ENCODE peak calls at places on chromosome X, in seven cellular contexts. Q, Y, D, T, U, X and C are unnamed samples.

GRCh38 chrX:29496636-29497180 is 718.7 kb upstream of the MAGEB2 start:
- DNase-seq in Q (no peak), Y (no peak), D (no peak), T (no peak), U (no peak), X (no peak), C (no peak)

GRCh38 chrX:104913348-104913747 is 307.1 kb downstream of the TEX13A start:
- DNase-seq in Q (peak; percentile 13), Y (no peak), D (no peak), T (no peak), U (no peak), X (peak; percentile 0), C (peak; percentile 5)

GRCh38 chrX:136584545-136584944 is 52.5 kb downstream of the VGLL1 start:
- DNase-seq in Q (no peak), Y (no peak), D (no peak), T (no peak), U (no peak), X (no peak), C (no peak)

GRCh38 chrX:68647156-68647957 is at the start of gene STARD8:
- DNase-seq in Q (peak; percentile 72), Y (no peak), D (peak; percentile 15), T (peak; percentile 62), U (no peak), X (peak; percentile 53), C (no peak)

GRCh38 chrX:43559643-43560042 is 96.5 kb upstream of the MAOA start:
- DNase-seq in Q (peak; percentile 25), Y (peak; percentile 17), D (peak; percentile 31), T (peak; percentile 44), U (peak; percentile 11), X (peak; percentile 20), C (peak; percentile 64)

GRCh38 chrX:48945517-48946348 is 11.7 kb downstream of the OTUD5 start:
- DNase-seq in Q (peak; percentile 68), Y (peak; percentile 46), D (peak; percentile 29), T (peak; percentile 54), U (peak; percentile 66), X (peak; percentile 72), C (peak; percentile 49)

GRCh38 chrX:46782034-46782433 is 23.1 kb upstream of the SLC9A7 start:
- DNase-seq in Q (no peak), Y (no peak), D (no peak), T (no peak), U (no peak), X (no peak), C (no peak)

GRCh38 chrX:68686684-68687045 is 39.2 kb downstream of the STARD8 start:
- DNase-seq in Q (peak; percentile 22), Y (peak; percentile 30), D (peak; percentile 25), T (peak; percentile 57), U (no peak), X (peak; percentile 74), C (no peak)

GRCh38 chrX:34562006-34562405 is 95.1 kb downstream of the TMEM47 start:
- DNase-seq in Q (peak; percentile 2), Y (no peak), D (no peak), T (no peak), U (no peak), X (no peak), C (no peak)

GRCh38 chrX:31293409-31293808 is 221.6 kb upstream of the FTHL17 start:
- DNase-seq in Q (no peak), Y (no peak), D (no peak), T (no peak), U (no peak), X (no peak), C (peak; percentile 9)

GRCh38 chrX:50988649-50989048 is 78.1 kb downstream of the BMP15 start:
- DNase-seq in Q (peak; percentile 53), Y (no peak), D (peak; percentile 3), T (no peak), U (peak; percentile 10), X (peak; percentile 15), C (peak; percentile 22)

GRCh38 chrX:14028473-14028872 is 1.2 kb downstream of the GEMIN8 start:
- DNase-seq in Q (no peak), Y (no peak), D (no peak), T (no peak), U (no peak), X (no peak), C (no peak)

DNA sequence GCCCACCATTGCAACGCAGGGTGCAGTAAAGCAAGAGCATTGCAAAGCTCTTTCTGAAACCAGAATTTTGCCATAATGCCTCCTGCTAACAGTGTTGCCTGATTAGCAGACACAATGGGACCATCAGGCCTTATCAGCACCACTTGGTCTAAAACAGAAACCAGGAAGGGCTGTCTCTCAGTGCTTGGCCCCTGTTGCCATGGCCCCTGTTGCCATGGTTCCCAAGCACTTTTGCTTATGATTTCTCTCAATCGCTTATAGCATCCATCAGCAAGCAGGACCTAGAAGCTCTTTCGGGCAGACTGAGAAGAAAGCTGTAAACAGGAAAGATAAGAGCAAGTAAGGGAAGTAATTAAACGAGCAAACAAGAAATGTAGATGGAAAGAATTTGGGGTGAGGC is 36.8 kb downstream of the RTL5 start:
- DNase-seq in Q (no peak), Y (no peak), D (peak; percentile 72), T (peak; percentile 60), U (peak; percentile 81), X (peak; percentile 44), C (peak; percentile 25)
- H3K36me3 ChIP-seq in Q (no peaks in the 10 kb centered on the region), Y (no peaks in the 10 kb centered on the region), D (no peaks in the 10 kb centered on the region), T (no peaks in the 10 kb centered on the region), U (no peaks in the 10 kb centered on the region), X (no peaks in the 10 kb centered on the region), C (no peaks in the 10 kb centered on the region)

GRCh38 chrX:78957768-78958130 is 12.6 kb downstream of the P2RY10 start:
- DNase-seq in Q (no peak), Y (no peak), D (no peak), T (no peak), U (no peak), X (no peak), C (no peak)
- H3K4me3 ChIP-seq in Q (no peak overlapping the region), Y (no peak overlapping the region), D (no peak overlapping the region), T (no peak overlapping the region), U (no peak overlapping the region), X (no peak overlapping the region), C (no peak overlapping the region)

GRCh38 chrX:72273718-72274117 is 3.3 kb downstream of the RPS4X start:
- DNase-seq in Q (no peak), Y (no peak), D (no peak), T (no peak), U (no peak), X (no peak), C (no peak)
- H3K4me1 ChIP-seq in Q (peaks cover 47% of the 10 kb centered on the region), Y (peaks cover 16% of the 10 kb centered on the region), D (peaks cover 8% of the 10 kb centered on the region), T (no peaks in the 10 kb centered on the region), U (peaks cover 44% of the 10 kb centered on the region), X (peaks cover 11% of the 10 kb centered on the region), C (no peaks in the 10 kb centered on the region)

DNA sequence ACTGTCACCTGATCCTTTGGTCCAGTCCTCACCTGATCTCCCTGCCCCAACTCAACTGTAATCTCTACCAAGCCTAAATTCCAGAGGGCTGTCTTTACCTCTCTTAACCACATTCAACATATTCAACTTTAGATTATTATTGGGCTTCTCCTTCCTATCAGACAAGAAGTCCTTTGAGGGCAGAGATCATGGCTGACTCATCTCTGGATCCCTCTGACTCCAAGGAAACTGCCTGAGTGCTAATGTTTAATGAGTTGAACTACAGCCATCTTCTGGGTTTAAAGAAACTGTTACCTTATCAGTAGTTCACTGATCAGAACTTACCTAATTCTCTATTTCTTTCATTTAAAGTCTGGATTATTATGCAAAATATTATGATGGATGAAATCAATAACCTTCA is 135.7 kb downstream of the GPC3 start:
- DNase-seq in Q (no peak), Y (no peak), D (no peak), T (no peak), U (no peak), X (no peak), C (peak; percentile 56)
- H3K36me3 ChIP-seq in Q (no peaks in the 10 kb centered on the region), Y (no peaks in the 10 kb centered on the region), D (no peaks in the 10 kb centered on the region), T (no peaks in the 10 kb centered on the region), U (no peaks in the 10 kb centered on the region), X (no peaks in the 10 kb centered on the region), C (no peaks in the 10 kb centered on the region)

GRCh38 chrX:42143866-42144592 is 220.7 kb upstream of the CASK start:
- DNase-seq in Q (no peak), Y (no peak), D (no peak), T (no peak), U (no peak), X (peak; percentile 0), C (no peak)
- H3K4me3 ChIP-seq in Q (no peak overlapping the region), Y (no peak overlapping the region), D (no peak overlapping the region), T (no peak overlapping the region), U (no peak overlapping the region), X (no peak overlapping the region), C (no peak overlapping the region)

GRCh38 chrX:15203694-15204093 is 66.2 kb downstream of the ASB9 start:
- DNase-seq in Q (no peak), Y (no peak), D (no peak), T (no peak), U (no peak), X (no peak), C (no peak)
- H3K4me1 ChIP-seq in Q (peaks cover 4% of the 10 kb centered on the region), Y (no peaks in the 10 kb centered on the region), D (no peaks in the 10 kb centered on the region), T (no peaks in the 10 kb centered on the region), U (peaks cover 41% of the 10 kb centered on the region), X (no peaks in the 10 kb centered on the region), C (no peaks in the 10 kb centered on the region)

GRCh38 chrX:130049821-130050220 is 60.5 kb downstream of the ELF4 start:
- DNase-seq in Q (no peak), Y (no peak), D (no peak), T (no peak), U (no peak), X (no peak), C (no peak)
- H3K36me3 ChIP-seq in Q (no peaks in the 10 kb centered on the region), Y (peaks cover 8% of the 10 kb centered on the region), D (peaks cover 7% of the 10 kb centered on the region), T (no peaks in the 10 kb centered on the region), U (peaks cover 5% of the 10 kb centered on the region), X (peaks cover 86% of the 10 kb centered on the region), C (no peaks in the 10 kb centered on the region)